ENCODE peak calls at places on chromosome 15, in nine cellular contexts. G is fibroblast of lung, F is uterus, Y is upper lobe of right lung, O is pancreas, D is SJSA1, S is iPS DF 6.9, N is A673, U is right cardiac atrium. I is an unnamed sample.

GRCh38 chr15:62979252-62979651 is 63.3 kb upstream of the TPM1 start:
- DNase-seq in G (peak; percentile 86), F (no peak), Y (no peak), O (no peak), D (no peak), S (no peak), N (no peak), U (no peak), I (no peak)

GRCh38 chr15:37872661-37873060 is 61.8 kb upstream of the TMCO5A start:
- DNase-seq in G (no peak), F (no peak), Y (no peak), O (no peak), D (no peak), S (no peak), N (peak; percentile 23), U (no peak), I (no peak)

GRCh38 chr15:100806157-100806556 is 73.5 kb upstream of the ALDH1A3 start:
- DNase-seq in G (no peak), F (no peak), Y (no peak), O (no peak), D (no peak), S (no peak), N (no peak), U (no peak), I (no peak)

GRCh38 chr15:64522226-64522823 is 61.9 kb downstream of the ZNF609 start:
- DNase-seq in G (peak; percentile 27), F (no peak), Y (no peak), O (no peak), D (no peak), S (no peak), N (no peak), U (no peak), I (no peak)

GRCh38 chr15:90407871-90408317 is 19.9 kb downstream of the IQGAP1 start:
- DNase-seq in G (no peak), F (no peak), Y (no peak), O (no peak), D (no peak), S (no peak), N (no peak), U (no peak), I (no peak)

GRCh38 chr15:26867199-26868007 is 541 bp downstream of the GABRA5 start:
- DNase-seq in G (no peak), F (no peak), Y (no peak), O (no peak), D (no peak), S (no peak), N (no peak), U (peak; percentile 48), I (no peak)

GRCh38 chr15:28109626-28110415 is 10.7 kb upstream of the OCA2 start:
- DNase-seq in G (no peak), F (no peak), Y (no peak), O (no peak), D (no peak), S (no peak), N (no peak), U (no peak), I (no peak)

GRCh38 chr15:39934415-39935044 is 615 bp downstream of the EIF2AK4 start:
- DNase-seq in G (peak; percentile 37), F (no peak), Y (no peak), O (no peak), D (no peak), S (no peak), N (peak; percentile 31), U (no peak), I (no peak)

GRCh38 chr15:90449206-90449735 is 61.2 kb downstream of the IQGAP1 start:
- DNase-seq in G (peak; percentile 41), F (no peak), Y (no peak), O (no peak), D (no peak), S (no peak), N (no peak), U (no peak), I (no peak)

GRCh38 chr15:66153549-66154415 is 99.8 kb downstream of the MEGF11 start:
- DNase-seq in G (no peak), F (no peak), Y (no peak), O (no peak), D (no peak), S (no peak), N (no peak), U (no peak), I (no peak)

GRCh38 chr15:65660927-65661326 is 39.2 kb downstream of the SLC24A1 start:
- DNase-seq in G (no peak), F (no peak), Y (no peak), O (no peak), D (no peak), S (no peak), N (no peak), U (no peak), I (no peak)

GRCh38 chr15:101296418-101297405 is 1.7 kb upstream of the SNRPA1 start:
- DNase-seq in G (no peak), F (no peak), Y (no peak), O (no peak), D (no peak), S (no peak), N (no peak), U (no peak), I (no peak)

GRCh38 chr15:65211157-65211982 is at the start of gene CILP:
- DNase-seq in G (peak; percentile 33), F (peak; percentile 57), Y (no peak), O (no peak), D (no peak), S (no peak), N (peak; percentile 27), U (peak; percentile 86), I (peak; percentile 86)

GRCh38 chr15:74873756-74874424 is 725 bp upstream of the SCAMP2 start:
- DNase-seq in G (no peak), F (peak; percentile 28), Y (no peak), O (no peak), D (no peak), S (no peak), N (peak; percentile 62), U (peak; percentile 60), I (no peak)

DNA sequence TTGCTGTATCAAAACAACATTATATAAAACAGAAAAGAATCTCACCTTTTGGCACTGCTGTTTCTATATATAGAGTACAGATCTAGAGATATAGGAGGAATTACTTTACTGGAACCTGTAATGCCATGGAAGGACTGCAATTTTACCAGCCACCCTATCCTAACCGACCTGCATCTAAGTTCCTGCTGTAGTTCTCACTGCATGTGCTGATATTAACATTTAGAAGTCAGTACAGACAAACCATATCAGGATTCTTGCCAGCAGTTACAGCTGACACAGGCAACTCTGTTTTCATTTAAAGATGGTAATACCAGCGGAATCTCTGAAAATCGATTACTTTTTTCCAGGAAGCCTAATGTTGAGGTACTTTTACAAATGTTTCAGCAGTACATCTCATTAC is 73.4 kb upstream of the MYO5C start:
- DNase-seq in G (no peak), F (no peak), Y (no peak), O (no peak), D (no peak), S (no peak), N (no peak), U (no peak), I (no peak)
- H3K27ac ChIP-seq in G (no peak overlapping the region), F (no peak overlapping the region), Y (no peak overlapping the region), O (no peak overlapping the region), D (no peak overlapping the region), S (no peak overlapping the region), N (no peak overlapping the region), U (no peak overlapping the region), I (peak overlapping the region; percentile 48)

DNA sequence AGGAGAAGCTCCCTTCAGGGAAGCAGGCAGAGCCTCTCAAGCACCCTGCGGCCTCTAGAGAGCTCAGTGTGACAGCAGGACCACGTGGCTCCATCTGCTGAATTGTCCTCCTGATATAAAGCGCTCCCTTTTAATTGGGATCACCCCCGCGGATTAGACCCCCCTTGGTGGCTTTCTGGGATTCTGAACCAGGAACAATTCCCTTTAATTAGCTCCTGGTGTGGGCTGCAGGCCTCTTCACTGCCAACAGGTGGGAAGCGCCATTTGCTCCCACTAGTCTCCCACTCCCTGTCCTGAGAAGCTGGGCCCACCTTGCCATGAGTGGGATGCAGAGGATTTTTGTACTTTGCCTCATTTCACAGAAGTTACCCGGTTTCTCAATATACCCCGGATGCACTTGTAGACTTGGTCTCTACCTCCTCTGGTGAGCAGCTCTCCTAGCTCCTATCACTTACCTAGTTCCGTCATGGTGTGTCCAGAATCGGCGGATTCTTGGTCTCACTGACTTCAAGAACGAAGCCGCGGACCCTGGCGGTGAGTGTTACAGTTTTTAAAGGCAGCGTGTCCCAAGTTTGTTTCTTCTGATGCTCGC is 592 bp downstream of the PGPEP1L start:
- DNase-seq in G (no peak), F (no peak), Y (no peak), O (no peak), D (no peak), S (no peak), N (no peak), U (no peak), I (no peak)
- H3K27ac ChIP-seq in G (no peak overlapping the region), F (no peak overlapping the region), Y (no peak overlapping the region), O (no peak overlapping the region), D (no peak overlapping the region), S (no peak overlapping the region), N (no peak overlapping the region), U (no peak overlapping the region), I (peak overlapping the region; percentile 86)

GRCh38 chr15:99253381-99254090 is 2.3 kb downstream of the LRRC28 start:
- DNase-seq in G (peak; percentile 94), F (no peak), Y (no peak), O (no peak), D (no peak), S (no peak), N (no peak), U (no peak), I (no peak)
- H3K27ac ChIP-seq in G (no peak overlapping the region), F (no peak overlapping the region), Y (no peak overlapping the region), O (no peak overlapping the region), D (no peak overlapping the region), S (no peak overlapping the region), N (no peak overlapping the region), U (no peak overlapping the region), I (no peak overlapping the region)

DNA sequence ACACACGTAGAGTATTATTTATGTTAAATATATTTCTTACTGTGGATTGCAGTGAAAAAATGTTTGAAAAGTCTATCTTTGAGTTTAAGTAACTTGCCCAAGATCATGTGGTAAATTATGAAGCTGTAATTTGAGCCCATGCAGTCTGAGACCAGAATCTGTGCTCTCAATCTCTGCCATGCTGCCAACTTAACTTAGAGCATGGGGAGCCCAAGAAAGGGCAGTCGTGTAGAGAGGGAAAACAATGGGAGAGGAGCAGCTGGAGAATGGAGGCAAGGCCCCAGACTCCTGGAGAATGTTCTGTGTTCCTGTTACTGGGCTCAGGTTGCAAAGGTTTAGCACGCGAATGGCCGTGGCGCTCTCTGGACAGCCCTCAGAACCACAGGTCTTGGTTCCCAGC is 311.6 kb upstream of the RASGRP1 start:
- DNase-seq in G (no peak), F (no peak), Y (no peak), O (no peak), D (no peak), S (no peak), N (no peak), U (no peak), I (no peak)
- H3K27ac ChIP-seq in G (no peak overlapping the region), F (no peak overlapping the region), Y (no peak overlapping the region), O (no peak overlapping the region), D (no peak overlapping the region), S (no peak overlapping the region), N (no peak overlapping the region), U (no peak overlapping the region), I (no peak overlapping the region)

I was measured in psoas muscle.